ENCODE peak calls at places on chromosomes 1 and 21, in six cellular contexts. P is mucosa of descending colon; E is stimulated activated CD8-positive, alpha-beta memory T cell treated with anti-CD3 and anti-CD28 coated beads, Interleukin-2, amount 100 ng/mL, for 48 hours; T is HS-5; I is stimulated activated CD4-positive, alpha-beta T cell treated with anti-CD3 and anti-CD28 coated beads, Interleukin-2, amount 100 ng/mL, for 24 hours; X is AG09309. W is an unnamed sample.

GRCh38 chr1:182662121-182662890 is 22.1 kb downstream of the RGS8 start:
- DNase-seq in E (no peak), I (no peak), T (no peak), X (no peak), P (no peak), W (no peak)

GRCh38 chr1:22878626-22879025 is 94.0 kb downstream of the LACTBL1 start:
- DNase-seq in P (no peak), I (no peak), T (no peak), E (no peak), X (no peak), W (no peak)

GRCh38 chr1:201252833-201253810 is 30.2 kb upstream of the PKP1 start:
- DNase-seq in T (no peak), I (no peak), E (no peak), X (no peak), P (no peak), W (no peak)

GRCh38 chr1:41474490-41475271 is 9.8 kb downstream of the EDN2 start:
- DNase-seq in I (no peak), E (no peak), T (no peak), X (no peak), P (peak), W (no peak)

GRCh38 chr1:112713466-112714312 is 1.4 kb downstream of the PPM1J start:
- DNase-seq in X (no peak), E (no peak), P (no peak), T (no peak), I (no peak), W (peak)

GRCh38 chr1:61397915-61398314 is 315.6 kb downstream of the NFIA start:
- DNase-seq in T (no peak), E (no peak), P (no peak), X (no peak), I (no peak), W (no peak)

GRCh38 chr1:68116643-68117235 is 66.3 kb upstream of the DIRAS3 start:
- DNase-seq in P (no peak), X (no peak), E (peak), T (no peak), I (peak), W (no peak)

GRCh38 chr1:183417691-183418491 is at the start of gene NMNAT2:
- DNase-seq in P (no peak), I (no peak), T (no peak), X (no peak), E (no peak), W (no peak)

GRCh38 chr1:146019225-146020057 is 2.1 kb downstream of the HJV start:
- DNase-seq in T (no peak), P (peak), E (no peak), I (no peak), X (no peak), W (no peak)

GRCh38 chr1:186535388-186536133 is 74.6 kb upstream of the PDC start:
- DNase-seq in T (peak), I (no peak), P (no peak), E (no peak), X (peak), W (no peak)

GRCh38 chr1:26994020-26994745 is 691 bp downstream of the TRNP1 start:
- DNase-seq in I (no peak), T (no peak), P (no peak), X (no peak), E (no peak), W (no peak)

GRCh38 chr21:20459838-20460237 is 538.4 kb upstream of the NCAM2 start:
- DNase-seq in I (no peak), E (no peak), X (no peak), T (no peak), P (no peak), W (no peak)

GRCh38 chr1:67722292-67722944 is 37.4 kb downstream of the GADD45A start:
- DNase-seq in E (no peak), T (no peak), I (no peak), X (no peak), P (no peak), W (no peak)

GRCh38 chr1:98903726-98904125 is 100.9 kb downstream of the PLPPR5 start:
- DNase-seq in P (no peak), X (no peak), I (no peak), E (no peak), T (no peak), W (no peak)

GRCh38 chr1:116232989-116233514 is 121.9 kb downstream of the MAB21L3 start:
- DNase-seq in P (no peak), T (no peak), I (no peak), E (no peak), X (no peak), W (no peak)

GRCh38 chr1:233635765-233636502 is 22.0 kb downstream of the KCNK1 start:
- DNase-seq in I (no peak), X (peak), E (no peak), T (no peak), P (no peak), W (no peak)

GRCh38 chr1:24186993-24187790 is at the start of gene IFNLR1:
- DNase-seq in I (peak), X (no peak), E (peak), T (no peak), P (peak), W (peak)

GRCh38 chr1:17587693-17588047 is 48.2 kb downstream of the ARHGEF10L start:
- DNase-seq in P (no peak), T (peak), E (no peak), X (peak), I (no peak), W (no peak)

GRCh38 chr1:155801149-155801548 is 55.9 kb downstream of the GON4L start:
- DNase-seq in T (peak), X (no peak), E (no peak), I (no peak), P (no peak), W (no peak)

GRCh38 chr1:48203287-48203900 is 19.1 kb upstream of the SLC5A9 start:
- DNase-seq in I (no peak), X (no peak), E (no peak), T (no peak), P (no peak), W (no peak)